ENCODE peak calls at places on chromosomes 1 and 21, in ten cellular contexts. K, A, O, P, W, J, G, T, R and E are unnamed samples.
A peak's percentile ranks its signal among the peaks of the same experiment; 100 is the strongest.

GRCh38 chr1:41661428-41662060 is 177.1 kb upstream of the EDN2 start:
- DNase-seq in K (no peak), A (no peak), O (no peak), P (no peak), W (no peak), J (no peak), G (peak; percentile 64), T (no peak), R (no peak), E (no peak)

GRCh38 chr21:42466700-42467612 is 29.1 kb downstream of the RSPH1 start:
- DNase-seq in K (no peak), A (no peak), O (no peak), P (peak; percentile 7), W (no peak), J (no peak), G (peak; percentile 19), T (peak; percentile 4), R (no peak), E (no peak)

GRCh38 chr1:222335586-222335985 is 212.3 kb downstream of the HHIPL2 start:
- DNase-seq in K (no peak), A (no peak), O (no peak), P (peak; percentile 60), W (no peak), J (no peak), G (no peak), T (peak; percentile 37), R (no peak), E (no peak)

GRCh38 chr21:17915976-17916375 is 96.8 kb upstream of the C21orf91 start:
- DNase-seq in K (peak; percentile 41), A (no peak), O (no peak), P (no peak), W (no peak), J (no peak), G (no peak), T (no peak), R (no peak), E (no peak)

GRCh38 chr1:48182441-48182840 is 40.1 kb upstream of the SLC5A9 start:
- DNase-seq in K (no peak), A (no peak), O (peak; percentile 74), P (no peak), W (no peak), J (no peak), G (no peak), T (no peak), R (no peak), E (no peak)

GRCh38 chr1:209421186-209421585 is 162.3 kb upstream of the CAMK1G start:
- DNase-seq in K (no peak), A (no peak), O (no peak), P (no peak), W (no peak), J (no peak), G (no peak), T (no peak), R (no peak), E (no peak)

GRCh38 chr1:202798260-202798659 is 10.0 kb downstream of the KDM5B start:
- DNase-seq in K (no peak), A (no peak), O (no peak), P (no peak), W (no peak), J (no peak), G (no peak), T (no peak), R (no peak), E (no peak)

GRCh38 chr1:208069908-208070307 is 159.0 kb upstream of the CD34 start:
- DNase-seq in K (no peak), A (no peak), O (no peak), P (no peak), W (no peak), J (no peak), G (no peak), T (no peak), R (no peak), E (no peak)

GRCh38 chr21:38258803-38259485 is 2.2 kb downstream of the KCNJ15 start:
- DNase-seq in K (no peak), A (no peak), O (no peak), P (peak; percentile 98), W (no peak), J (no peak), G (no peak), T (peak; percentile 39), R (no peak), E (no peak)

GRCh38 chr1:7476861-7477534 is 294.1 kb upstream of the VAMP3 start:
- DNase-seq in K (peak; percentile 35), A (no peak), O (no peak), P (no peak), W (no peak), J (no peak), G (no peak), T (no peak), R (no peak), E (no peak)

GRCh38 chr1:51690285-51690961 is 73.5 kb downstream of the OSBPL9 start:
- DNase-seq in K (no peak), A (no peak), O (peak; percentile 2), P (peak; percentile 92), W (no peak), J (no peak), G (no peak), T (peak; percentile 44), R (no peak), E (no peak)

GRCh38 chr1:199173356-199173755 is 534.5 kb downstream of the PTPRC start:
- DNase-seq in K (no peak), A (no peak), O (no peak), P (peak; percentile 77), W (no peak), J (no peak), G (no peak), T (peak; percentile 58), R (peak; percentile 25), E (no peak)

GRCh38 chr1:20069932-20070331 is at the start of gene PLA2G5:
- DNase-seq in K (no peak), A (no peak), O (no peak), P (peak; percentile 18), W (no peak), J (no peak), G (no peak), T (peak; percentile 53), R (no peak), E (no peak)

GRCh38 chr1:34859442-34860200 is at the start of gene SMIM12:
- DNase-seq in K (peak; percentile 94), A (peak; percentile 86), O (peak; percentile 86), P (peak; percentile 90), W (peak; percentile 84), J (peak; percentile 96), G (peak; percentile 95), T (peak; percentile 94), R (peak; percentile 96), E (peak; percentile 78)

GRCh38 chr1:219416598-219417238 is 196.2 kb downstream of the ZC3H11B start:
- DNase-seq in K (peak; percentile 63), A (peak; percentile 56), O (peak; percentile 17), P (peak; percentile 50), W (peak; percentile 7), J (peak; percentile 78), G (peak; percentile 77), T (peak; percentile 66), R (no peak), E (no peak)

GRCh38 chr1:91803133-91803532 is 82.8 kb downstream of the TGFBR3 start:
- DNase-seq in K (no peak), A (no peak), O (no peak), P (no peak), W (no peak), J (no peak), G (no peak), T (no peak), R (no peak), E (no peak)

GRCh38 chr1:203153051-203153988 is 22.3 kb downstream of the MYBPH start:
- DNase-seq in K (no peak), A (no peak), O (no peak), P (no peak), W (no peak), J (no peak), G (no peak), T (peak; percentile 79), R (no peak), E (no peak)

GRCh38 chr21:15932681-15933200 is 203.0 kb downstream of the USP25 start:
- DNase-seq in K (no peak), A (no peak), O (no peak), P (no peak), W (no peak), J (no peak), G (no peak), T (no peak), R (no peak), E (no peak)

GRCh38 chr1:25700626-25701025 is 84.0 kb downstream of the MAN1C1 start:
- DNase-seq in K (peak; percentile 84), A (no peak), O (no peak), P (no peak), W (no peak), J (no peak), G (no peak), T (no peak), R (no peak), E (no peak)

GRCh38 chr1:2583331-2583791 is 3.2 kb upstream of the PRXL2B start:
- DNase-seq in K (no peak), A (no peak), O (no peak), P (no peak), W (no peak), J (no peak), G (peak; percentile 61), T (no peak), R (no peak), E (no peak)

GRCh38 chr1:105137543-105138444 is 1388.1 kb downstream of the AMY1C start:
- DNase-seq in K (peak; percentile 81), A (no peak), O (peak; percentile 57), P (no peak), W (no peak), J (no peak), G (no peak), T (no peak), R (no peak), E (no peak)

GRCh38 chr1:54355931-54356679 is 50.1 kb downstream of the SSBP3 start:
- DNase-seq in K (peak; percentile 54), A (no peak), O (no peak), P (no peak), W (no peak), J (no peak), G (no peak), T (no peak), R (no peak), E (no peak)

GRCh38 chr1:179156026-179156425 is 73.5 kb downstream of the ABL2 start:
- DNase-seq in K (no peak), A (no peak), O (no peak), P (no peak), W (no peak), J (no peak), G (no peak), T (no peak), R (no peak), E (no peak)

GRCh38 chr1:152052606-152053005 is 15.8 kb upstream of the S100A11 start:
- DNase-seq in K (peak; percentile 88), A (peak; percentile 89), O (peak; percentile 80), P (peak; percentile 71), W (peak; percentile 71), J (peak; percentile 91), G (peak; percentile 89), T (peak; percentile 78), R (peak; percentile 54), E (no peak)

GRCh38 chr1:95352767-95353166 is 118.8 kb downstream of the RWDD3 start:
- DNase-seq in K (no peak), A (no peak), O (peak; percentile 61), P (no peak), W (no peak), J (no peak), G (no peak), T (no peak), R (no peak), E (no peak)

GRCh38 chr1:77413541-77414335 is 131.9 kb downstream of the AK5 start:
- DNase-seq in K (no peak), A (no peak), O (no peak), P (no peak), W (no peak), J (no peak), G (no peak), T (no peak), R (no peak), E (no peak)

GRCh38 chr1:202254454-202255252 is 61.1 kb downstream of the LGR6 start:
- DNase-seq in K (no peak), A (no peak), O (no peak), P (peak; percentile 23), W (no peak), J (no peak), G (no peak), T (peak; percentile 31), R (no peak), E (no peak)

GRCh38 chr1:81954388-81955023 is 153.8 kb downstream of the ADGRL2 start:
- DNase-seq in K (no peak), A (no peak), O (peak; percentile 64), P (no peak), W (no peak), J (no peak), G (no peak), T (no peak), R (no peak), E (no peak)